ENCODE peak calls at places on chromosome 9, in six cellular contexts. V is cerebellar cortex; W is A172; D is HTR-8/SVneo; J is fibroblast of pulmonary artery; P is effector memory CD8-positive, alpha-beta T cell. Q is an unnamed sample.

GRCh38 chr9:134525841-134526797 is 115.5 kb upstream of the COL5A1 start:
- DNase-seq in V (no peak), W (no peak), D (no peak), J (peak; percentile 52), P (no peak), Q (no peak)

GRCh38 chr9:124269556-124269955 is 11.8 kb downstream of the NEK6 start:
- DNase-seq in V (no peak), W (no peak), D (no peak), J (no peak), P (no peak), Q (no peak)

GRCh38 chr9:37025381-37026084 is 8.5 kb downstream of the PAX5 start:
- DNase-seq in V (no peak), W (no peak), D (no peak), J (no peak), P (no peak), Q (no peak)

GRCh38 chr9:116318463-116319271 is 165.1 kb downstream of the PAPPA start:
- DNase-seq in V (no peak), W (no peak), D (no peak), J (peak; percentile 85), P (no peak), Q (no peak)

GRCh38 chr9:27529316-27530278 is at the start of gene MOB3B:
- DNase-seq in V (peak; percentile 68), W (peak; percentile 16), D (peak; percentile 53), J (peak; percentile 66), P (peak; percentile 71), Q (peak; percentile 76)

GRCh38 chr9:109411818-109412352 is 86.2 kb downstream of the PTPN3 start:
- DNase-seq in V (peak; percentile 18), W (peak; percentile 16), D (peak; percentile 18), J (peak; percentile 69), P (no peak), Q (no peak)

GRCh38 chr9:96483197-96483596 is 33.2 kb downstream of the HABP4 start:
- DNase-seq in V (no peak), W (no peak), D (no peak), J (no peak), P (no peak), Q (no peak)

GRCh38 chr9:126578029-126578428 is 35.7 kb upstream of the LMX1B start:
- DNase-seq in V (no peak), W (no peak), D (no peak), J (no peak), P (no peak), Q (no peak)

GRCh38 chr9:120625222-120625621 is 45.3 kb upstream of the CDK5RAP2 start:
- DNase-seq in V (no peak), W (peak; percentile 51), D (no peak), J (peak; percentile 26), P (no peak), Q (no peak)

GRCh38 chr9:73176450-73176875 is 24.8 kb downstream of the ANXA1 start:
- DNase-seq in V (no peak), W (peak; percentile 96), D (peak; percentile 24), J (no peak), P (no peak), Q (no peak)

GRCh38 chr9:93232388-93232965 is 48.5 kb downstream of the WNK2 start:
- DNase-seq in V (no peak), W (no peak), D (no peak), J (no peak), P (no peak), Q (no peak)